ENCODE peak calls at places on chromosomes 12 and 14, in seven cellular contexts. H, K, G, V, S, P and Z are unnamed samples.

GRCh38 chr14:103091041-103091882 is 3.3 kb upstream of the EXOC3L4 start:
- DNase-seq in P (peak; percentile 90), G (no peak), H (peak; percentile 94), V (no peak), K (no peak), S (no peak), Z (peak; percentile 73)

GRCh38 chr12:33472299-33472698 is 32.7 kb upstream of the SYT10 start:
- DNase-seq in G (no peak), V (no peak), P (no peak), S (no peak), H (no peak), K (no peak), Z (no peak)

GRCh38 chr14:95620659-95621059 is 65.6 kb upstream of the TCL1B start:
- DNase-seq in H (no peak), G (no peak), P (peak; percentile 32), K (no peak), S (no peak), V (no peak), Z (no peak)

GRCh38 chr14:69612014-69612758 is 790 bp downstream of the SUSD6 start:
- DNase-seq in P (peak; percentile 36), S (no peak), H (peak; percentile 78), G (no peak), V (no peak), K (no peak), Z (peak; percentile 34)

GRCh38 chr14:62657376-62657775 is 387.9 kb downstream of the KCNH5 start:
- DNase-seq in H (no peak), V (no peak), G (no peak), P (no peak), S (no peak), K (no peak), Z (no peak)

GRCh38 chr12:103441437-103442186 is 54.2 kb downstream of the C12orf42 start:
- DNase-seq in V (no peak), G (no peak), K (peak; percentile 97), S (no peak), H (no peak), P (no peak), Z (no peak)

GRCh38 chr14:34220921-34221320 is 241.1 kb downstream of the SPTSSA start:
- DNase-seq in G (no peak), S (no peak), K (peak; percentile 40), H (no peak), P (no peak), V (no peak), Z (no peak)

GRCh38 chr12:96774501-96775256 is 132.4 kb upstream of the NEDD1 start:
- DNase-seq in H (no peak), P (no peak), V (no peak), G (no peak), S (no peak), K (no peak), Z (no peak)

GRCh38 chr12:132356686-132357622 is 27.6 kb upstream of the GALNT9 start:
- DNase-seq in S (no peak), G (peak; percentile 17), K (no peak), V (peak; percentile 22), H (no peak), P (peak; percentile 37), Z (peak; percentile 62)

GRCh38 chr14:61475316-61475715 is 153.9 kb downstream of the PRKCH start:
- DNase-seq in K (no peak), G (no peak), S (peak; percentile 67), V (peak; percentile 56), P (peak; percentile 38), H (no peak), Z (peak; percentile 77)
- TF ChIP-seq JUND in K (no peak), G (no peak), S (no peak), V (no peak), P (no peak), H (no peak), Z (no peak)

GRCh38 chr12:116968986-116969385 is 58.2 kb downstream of the FBXW8 start:
- DNase-seq in H (no peak), S (no peak), P (no peak), G (no peak), V (no peak), K (no peak), Z (no peak)

GRCh38 chr12:116969615-116970575 is 59.1 kb downstream of the FBXW8 start:
- DNase-seq in G (no peak), S (no peak), V (no peak), P (no peak), H (peak; percentile 78), K (no peak), Z (no peak)

GRCh38 chr12:116975779-116976393 is 65.1 kb downstream of the FBXW8 start:
- DNase-seq in V (no peak), G (no peak), P (no peak), H (no peak), K (no peak), S (no peak), Z (no peak)

GRCh38 chr12:116971222-116971621 is 60.5 kb downstream of the FBXW8 start:
- DNase-seq in K (no peak), S (no peak), H (no peak), V (no peak), P (no peak), G (no peak), Z (no peak)
- TF ChIP-seq JUND in K (no peak), S (no peak), H (no peak), V (no peak), P (no peak), G (no peak), Z (no peak)

GRCh38 chr12:3622021-3622731 is 130.7 kb downstream of the CRACR2A start:
- DNase-seq in G (no peak), H (no peak), K (no peak), P (no peak), S (no peak), V (no peak), Z (no peak)

GRCh38 chr12:3622732-3623690 is 129.9 kb downstream of the CRACR2A start:
- DNase-seq in S (no peak), P (no peak), H (no peak), V (no peak), K (no peak), G (no peak), Z (no peak)

GRCh38 chr12:3628629-3629028 is 124.3 kb downstream of the CRACR2A start:
- DNase-seq in G (no peak), P (no peak), S (no peak), V (no peak), K (no peak), H (peak; percentile 34), Z (no peak)

GRCh38 chr12:3627336-3627735 is 125.6 kb downstream of the CRACR2A start:
- DNase-seq in V (no peak), S (no peak), G (no peak), H (no peak), K (no peak), P (no peak), Z (no peak)

DNA sequence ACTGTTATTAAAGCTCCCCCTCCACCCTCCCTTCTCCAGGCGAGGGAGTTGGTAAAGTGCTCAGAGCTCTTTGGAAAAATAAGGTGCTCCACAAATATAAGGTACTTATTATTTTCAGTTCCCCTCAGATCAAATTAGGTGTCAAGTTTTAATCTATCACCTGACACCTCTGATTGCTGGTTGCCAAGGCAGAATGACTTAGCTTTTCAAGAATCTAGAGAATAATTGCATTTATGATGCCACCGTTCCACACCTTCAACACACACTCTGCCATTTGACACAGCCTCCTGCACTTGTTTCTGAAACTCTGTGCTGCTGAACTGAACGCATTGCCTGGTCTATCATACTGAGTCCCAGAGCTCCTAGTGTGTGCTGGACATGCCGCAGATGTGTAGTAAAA is 128.6 kb downstream of the CRACR2A start:
- DNase-seq in P (no peak), H (no peak), G (no peak), V (no peak), K (no peak), S (no peak), Z (no peak)
- TF ChIP-seq JUND in P (no peak), H (no peak), G (no peak), V (no peak), K (no peak), S (no peak), Z (no peak)

DNA sequence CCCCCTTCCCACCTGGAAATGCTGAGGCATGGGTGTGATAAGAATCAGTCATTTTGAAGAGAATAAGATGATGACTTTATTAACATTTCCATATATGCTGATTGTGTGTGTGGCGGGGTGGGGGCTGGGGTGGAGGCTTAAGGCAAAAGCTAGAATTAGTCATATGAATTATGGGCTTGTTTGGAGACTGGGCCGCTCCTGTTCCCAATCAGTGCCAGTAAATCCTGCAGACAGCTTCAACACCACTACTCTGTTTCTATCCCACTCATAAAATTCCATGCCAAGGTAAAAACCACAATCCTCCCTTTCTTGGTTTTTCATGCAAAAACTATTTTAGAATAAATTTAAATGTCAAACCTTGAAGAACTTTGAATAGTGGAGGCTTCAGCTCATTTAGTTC is 29.9 kb upstream of the SLC38A2 start:
- DNase-seq in S (no peak), P (no peak), V (no peak), H (no peak), K (no peak), G (no peak), Z (no peak)
- TF ChIP-seq JUND in S (no peak), P (no peak), V (no peak), H (peak; percentile 92), K (no peak), G (no peak), Z (no peak)

GRCh38 chr12:14928946-14929345 is 9.4 kb downstream of the ERP27 start:
- DNase-seq in K (no peak), H (no peak), V (peak; percentile 28), G (no peak), S (no peak), P (no peak), Z (peak; percentile 92)
- TF ChIP-seq JUND in K (no peak), H (no peak), V (peak; percentile 51), G (no peak), S (no peak), P (no peak), Z (peak; percentile 30)

DNA sequence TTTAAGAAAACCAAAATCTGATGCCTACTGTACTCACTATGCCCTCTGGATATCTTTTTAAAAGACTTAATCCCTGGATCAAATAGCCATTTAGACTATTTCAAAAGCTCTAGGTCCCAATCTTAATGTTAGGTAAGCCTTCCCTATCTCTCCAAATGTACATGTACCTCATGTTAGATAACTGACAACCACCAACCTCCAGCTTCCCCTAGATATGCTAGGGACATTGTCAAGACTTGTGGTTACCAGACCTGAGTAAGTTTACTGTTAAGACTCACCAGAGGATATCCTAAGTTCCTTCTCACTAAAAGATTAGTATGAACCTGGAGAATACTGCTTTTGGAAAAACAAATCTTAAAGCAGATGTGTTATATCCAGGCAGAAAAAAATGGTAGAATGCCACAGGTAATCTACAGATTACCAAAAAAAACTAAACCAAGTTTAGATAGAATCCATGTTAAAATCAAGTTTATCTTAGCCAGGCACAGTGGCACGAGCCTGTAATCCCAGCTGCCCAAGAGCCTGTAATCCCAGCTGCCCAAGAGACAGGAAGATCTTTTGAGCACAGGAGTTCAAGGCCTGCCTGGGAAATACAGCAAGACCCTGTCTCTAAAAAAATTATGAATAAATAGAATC is 9.7 kb downstream of the NAP1L1 start:
- DNase-seq in S (no peak), G (no peak), K (no peak), V (no peak), P (peak; percentile 53), H (no peak), Z (no peak)
- TF ChIP-seq JUND in S (no peak), G (no peak), K (no peak), V (no peak), P (no peak), H (no peak), Z (no peak)

GRCh38 chr14:64715628-64716412 is 11.6 kb downstream of the PLEKHG3 start:
- DNase-seq in K (no peak), G (no peak), H (no peak), P (no peak), V (no peak), S (no peak), Z (peak; percentile 60)
- TF ChIP-seq JUND in K (no peak), G (no peak), H (no peak), P (no peak), V (no peak), S (no peak), Z (no peak)

GRCh38 chr12:2813573-2814185 is 1.2 kb downstream of the ITFG2 start:
- DNase-seq in V (peak; percentile 41), H (peak; percentile 78), S (peak; percentile 69), P (peak; percentile 63), K (no peak), G (no peak), Z (peak; percentile 47)
- TF ChIP-seq JUND in V (no peak), H (no peak), S (no peak), P (no peak), K (no peak), G (no peak), Z (no peak)